ENCODE peak calls at places on chromosomes 4 and X, in eight cellular contexts. L is bronchial epithelial cell; P is non-pigmented ciliary epithelial cell; Q is stimulated activated CD4-positive, alpha-beta T cell treated with anti-CD3 and anti-CD28 coated beads, TNF-alpha, amount 100 ng/mL, for 1 hour; V is NCI-H2081; R is astrocyte; H is psoas muscle; F is EH. X is an unnamed sample.

GRCh38 chr4:74522251-74522991 is 77.5 kb downstream of the AREG start:
- DNase-seq in V (no peak), Q (no peak), L (no peak), P (no peak), H (no peak), R (peak; percentile 66), F (peak; percentile 55), X (no peak)

GRCh38 chrX:8960809-8961413 is 73.0 kb downstream of the FAM9B start:
- DNase-seq in R (peak; percentile 47), V (no peak), L (no peak), P (no peak), H (no peak), Q (no peak), F (peak; percentile 40), X (no peak)

GRCh38 chr4:123554819-123555499 is 158.4 kb downstream of the SPRY1 start:
- DNase-seq in V (no peak), F (no peak), P (no peak), R (peak; percentile 4), L (no peak), Q (no peak), H (no peak), X (no peak)

GRCh38 chr4:139278956-139279722 is 886 bp downstream of the MGARP start:
- DNase-seq in L (no peak), H (no peak), V (no peak), Q (no peak), R (peak; percentile 13), F (peak; percentile 23), P (no peak), X (no peak)

GRCh38 chrX:24899391-24899790 is 116.4 kb downstream of the ARX start:
- DNase-seq in H (no peak), F (no peak), L (no peak), Q (no peak), V (peak; percentile 55), R (no peak), P (no peak), X (no peak)

GRCh38 chr4:162352580-162353107 is 188.8 kb upstream of the FSTL5 start:
- DNase-seq in F (no peak), P (no peak), H (no peak), V (no peak), L (no peak), Q (no peak), R (no peak), X (no peak)

GRCh38 chrX:148928803-148929202 is 428.4 kb downstream of the AFF2 start:
- DNase-seq in H (no peak), R (peak; percentile 55), P (no peak), L (peak; percentile 74), V (no peak), Q (no peak), F (peak; percentile 0), X (no peak)

GRCh38 chr4:153409412-153409811 is 56.7 kb upstream of the TMEM131L start:
- DNase-seq in Q (no peak), L (peak; percentile 63), F (peak; percentile 71), P (no peak), V (no peak), R (peak; percentile 78), H (no peak), X (no peak)

GRCh38 chr4:15656038-15656470 is 897 bp upstream of the FBXL5 start:
- DNase-seq in V (no peak), P (no peak), L (no peak), Q (no peak), R (peak; percentile 12), H (no peak), F (no peak), X (no peak)

GRCh38 chrX:109911046-109911445 is 91.9 kb upstream of the TMEM164 start:
- DNase-seq in F (peak; percentile 2), L (no peak), R (no peak), V (no peak), P (no peak), Q (no peak), H (no peak), X (no peak)